ENCODE peak calls at places on chromosomes 4 and X, in eight cellular contexts. E is RWPE1; C is occipital lobe; U is D341Med; P is ureter; Q is activated CD4-positive, alpha-beta T cell treated with anti-CD3 and anti-CD28 coated beads for 1 hour; T is naive thymus-derived CD4-positive, alpha-beta T cell; X is mesendoderm. L is an unnamed sample.

GRCh38 chrX:70353524-70353923 is 63.6 kb downstream of the KIF4A start:
- DNase-seq in E (no peak), C (no peak), U (no peak), P (no peak), Q (no peak), T (no peak), X (no peak), L (no peak)

GRCh38 chr4:8308856-8309771 is 39.6 kb downstream of the HTRA3 start:
- DNase-seq in E (no peak), C (no peak), U (no peak), P (no peak), Q (no peak), T (no peak), X (no peak), L (no peak)

GRCh38 chr4:22385615-22386014 is 130.3 kb downstream of the ADGRA3 start:
- DNase-seq in E (peak), C (no peak), U (no peak), P (no peak), Q (no peak), T (no peak), X (no peak), L (no peak)

GRCh38 chrX:11564546-11564945 is 101.2 kb downstream of the ARHGAP6 start:
- DNase-seq in E (no peak), C (no peak), U (no peak), P (no peak), Q (no peak), T (no peak), X (no peak), L (no peak)

GRCh38 chrX:120452131-120452530 is 17.0 kb downstream of the LAMP2 start:
- DNase-seq in E (peak), C (no peak), U (peak), P (no peak), Q (no peak), T (no peak), X (peak), L (peak)

GRCh38 chrX:55144697-55145096 is 55.9 kb downstream of the PAGE2 start:
- DNase-seq in E (no peak), C (no peak), U (no peak), P (no peak), Q (no peak), T (no peak), X (no peak), L (no peak)

GRCh38 chr4:109315818-109316217 is 13.4 kb upstream of the COL25A1 start:
- DNase-seq in E (no peak), C (no peak), U (no peak), P (no peak), Q (no peak), T (no peak), X (peak), L (peak)

GRCh38 chr4:110869114-110869513 is 246.2 kb upstream of the PITX2 start:
- DNase-seq in E (no peak), C (no peak), U (no peak), P (no peak), Q (no peak), T (no peak), X (no peak), L (no peak)

GRCh38 chrX:150361070-150361776 is 1.9 kb upstream of the MAMLD1 start:
- DNase-seq in E (no peak), C (no peak), U (no peak), P (peak), Q (no peak), T (peak), X (peak), L (peak)

GRCh38 chrX:71618303-71618721 is at the start of gene CXCR3:
- DNase-seq in E (no peak), C (no peak), U (no peak), P (no peak), Q (peak), T (peak), X (no peak), L (no peak)